ENCODE peak calls at places on chromosomes 11 and 22, in seven cellular contexts. M is neural progenitor cell, F is PC-3, Z is prostate gland, H is Peyer's patch, C is left ventricle myocardium inferior, X is H9. A is an unnamed sample.

GRCh38 chr11:12214751-12215150 is 104.4 kb downstream of the MICAL2 start:
- DNase-seq in H (no peak), F (no peak), Z (no peak), M (no peak), C (no peak), X (no peak), A (no peak)

GRCh38 chr11:102081313-102081712 is 28.9 kb upstream of the YAP1 start:
- DNase-seq in X (no peak), F (no peak), M (no peak), C (no peak), H (no peak), Z (no peak), A (no peak)

GRCh38 chr11:37504066-37504611 is 906.1 kb upstream of the RAG2 start:
- DNase-seq in H (no peak), F (peak; percentile 92), M (peak; percentile 46), X (no peak), C (no peak), Z (no peak), A (peak; percentile 98)

GRCh38 chr11:18770479-18771125 is 21.0 kb downstream of the PTPN5 start:
- DNase-seq in F (no peak), M (no peak), C (no peak), Z (no peak), H (no peak), X (no peak), A (no peak)

GRCh38 chr11:134045799-134046635 is 22.9 kb upstream of the JAM3 start:
- DNase-seq in C (peak; percentile 47), H (no peak), F (no peak), Z (no peak), X (peak; percentile 72), M (peak; percentile 61), A (no peak)

GRCh38 chr11:35875466-35875865 is 68.4 kb upstream of the LDLRAD3 start:
- DNase-seq in Z (no peak), X (no peak), M (no peak), F (no peak), C (no peak), H (no peak), A (no peak)

GRCh38 chr11:69601346-69601975 is 39.5 kb upstream of the CCND1 start:
- DNase-seq in Z (no peak), X (no peak), H (no peak), C (no peak), M (no peak), F (no peak), A (no peak)

GRCh38 chr22:45997077-45997774 is 20.3 kb upstream of the WNT7B start:
- DNase-seq in X (peak; percentile 63), M (peak; percentile 62), F (peak; percentile 64), C (peak; percentile 95), Z (peak; percentile 64), H (peak; percentile 52), A (peak; percentile 36)

DNA sequence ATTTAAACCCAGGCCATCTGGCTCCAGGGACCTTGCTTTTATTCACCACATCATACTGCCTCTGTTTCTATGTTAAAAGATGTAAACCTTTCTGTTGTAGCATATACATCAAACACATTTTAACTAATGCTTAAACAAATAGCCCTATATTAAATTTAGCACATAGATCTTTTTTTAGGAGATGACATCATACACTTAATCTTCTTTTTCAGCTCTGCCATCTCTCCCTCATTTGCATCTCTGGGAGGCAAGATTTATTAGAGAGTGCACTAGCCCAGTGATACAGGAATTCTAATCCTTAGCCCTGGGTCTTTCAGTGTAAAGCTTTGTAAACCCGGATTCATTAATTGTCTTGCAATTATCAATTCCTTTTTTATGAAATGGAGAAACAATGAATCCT is 13.6 kb downstream of the OR5D16 start:
- DNase-seq in C (no peak), F (no peak), H (no peak), Z (no peak), M (no peak), X (no peak), A (no peak)
- H3K9me3 ChIP-seq in C (no peaks in the 10 kb centered on the region), F (peaks cover 3% of the 10 kb centered on the region), H (peaks cover 3% of the 10 kb centered on the region), Z (no peaks in the 10 kb centered on the region), M (peaks cover 29% of the 10 kb centered on the region), X (peaks cover 66% of the 10 kb centered on the region), A (peaks cover 6% of the 10 kb centered on the region)

GRCh38 chr22:48507171-48507570 is 1320.5 kb downstream of the BRD1 start:
- DNase-seq in C (no peak), X (no peak), H (no peak), F (no peak), Z (no peak), M (no peak), A (no peak)

GRCh38 chr22:48507595-48508350 is 1319.9 kb downstream of the BRD1 start:
- DNase-seq in M (no peak), F (no peak), H (no peak), C (no peak), X (no peak), Z (no peak), A (no peak)

GRCh38 chr22:48504519-48505140 is 1323.0 kb downstream of the BRD1 start:
- DNase-seq in Z (no peak), H (no peak), C (no peak), F (no peak), X (no peak), M (no peak), A (no peak)

GRCh38 chr22:48505891-48506290 is 1321.8 kb downstream of the BRD1 start:
- DNase-seq in C (no peak), M (no peak), Z (no peak), X (no peak), H (no peak), F (no peak), A (no peak)

DNA sequence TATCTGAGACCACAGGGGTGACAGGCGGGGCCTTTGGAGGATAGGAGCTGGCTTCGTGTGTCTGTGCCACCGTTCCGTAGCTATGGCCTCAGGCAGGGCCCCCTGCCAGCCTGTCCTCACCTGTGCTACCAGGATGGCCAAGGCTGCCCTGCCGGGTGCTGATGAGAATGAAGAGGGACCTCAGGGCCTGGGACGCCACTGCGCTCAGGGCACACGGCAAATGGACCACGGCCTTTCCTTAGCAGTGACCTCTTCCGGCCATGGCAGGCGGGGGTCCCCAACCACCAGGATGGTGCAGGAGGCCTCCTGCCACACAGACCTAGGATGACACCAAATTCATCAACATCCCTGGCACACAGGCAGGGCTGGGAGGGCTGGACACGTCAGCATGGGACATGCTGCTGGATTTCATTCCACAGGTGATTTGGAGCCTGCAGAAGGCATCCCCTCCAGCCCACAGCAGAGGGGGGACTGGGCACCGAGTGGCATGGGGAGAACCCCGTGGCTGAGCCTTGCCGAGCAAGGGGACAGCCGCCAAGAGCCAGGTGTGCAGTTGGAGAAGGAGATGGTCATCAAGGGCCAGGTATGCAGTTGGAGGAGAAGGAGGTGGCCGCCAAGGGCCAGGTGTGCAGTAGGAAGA is 1321.0 kb downstream of the BRD1 start:
- DNase-seq in H (no peak), Z (no peak), F (no peak), C (no peak), M (no peak), X (no peak), A (no peak)
- H3K9me3 ChIP-seq in H (no peaks in the 10 kb centered on the region), Z (no peaks in the 10 kb centered on the region), F (no peaks in the 10 kb centered on the region), C (no peaks in the 10 kb centered on the region), M (no peaks in the 10 kb centered on the region), X (no peaks in the 10 kb centered on the region), A (peaks cover 46% of the 10 kb centered on the region)

GRCh38 chr22:47304191-47304831 is 541.9 kb downstream of the TBC1D22A start:
- DNase-seq in C (no peak), Z (no peak), H (no peak), M (no peak), X (no peak), F (no peak), A (no peak)
- H3K9me3 ChIP-seq in C (no peaks in the 10 kb centered on the region), Z (no peaks in the 10 kb centered on the region), H (no peaks in the 10 kb centered on the region), M (peaks cover 5% of the 10 kb centered on the region), X (peaks cover 97% of the 10 kb centered on the region), F (no peaks in the 10 kb centered on the region), A (peaks cover 40% of the 10 kb centered on the region)

GRCh38 chr22:49239264-49240015 is 588.2 kb downstream of the BRD1 start:
- DNase-seq in C (no peak), H (no peak), F (no peak), X (peak; percentile 14), M (no peak), Z (no peak), A (no peak)
- H3K9me3 ChIP-seq in C (no peaks in the 10 kb centered on the region), H (no peaks in the 10 kb centered on the region), F (no peaks in the 10 kb centered on the region), X (no peaks in the 10 kb centered on the region), M (no peaks in the 10 kb centered on the region), Z (no peaks in the 10 kb centered on the region), A (peaks cover 57% of the 10 kb centered on the region)